ENCODE peak calls at places on chromosomes 16 and 17, in five cellular contexts. P is NCI-H446, L is left cardiac atrium, E is NCI-H1930, Z is HT1080. D is an unnamed sample.
A peak's percentile ranks its signal among the peaks of the same experiment; 100 is the strongest.

GRCh38 chr16:48420437-48420836 is 35.2 kb upstream of the SIAH1 start:
- DNase-seq in P (no peak), L (no peak), E (no peak), Z (no peak), D (no peak)

GRCh38 chr16:539901-540530 is 12.5 kb downstream of the CAPN15 start:
- DNase-seq in P (no peak), L (no peak), E (no peak), Z (peak; percentile 34), D (peak; percentile 61)

GRCh38 chr17:39629894-39630293 is 3.1 kb downstream of the PPP1R1B start:
- DNase-seq in P (no peak), L (no peak), E (no peak), Z (no peak), D (no peak)

GRCh38 chr16:61313931-61314330 is 722.3 kb downstream of the CDH8 start:
- DNase-seq in P (no peak), L (no peak), E (no peak), Z (peak; percentile 62), D (no peak)

GRCh38 chr16:66979011-66979717 is 9.2 kb upstream of the CES4A start:
- DNase-seq in P (no peak), L (peak; percentile 73), E (no peak), Z (peak; percentile 35), D (peak; percentile 25)

GRCh38 chr17:39144414-39144813 is 7.0 kb downstream of the PLXDC1 start:
- DNase-seq in P (peak; percentile 96), L (peak; percentile 90), E (no peak), Z (peak; percentile 90), D (peak; percentile 62)

GRCh38 chr17:61644800-61645774 is 54.1 kb upstream of the NACA2 start:
- DNase-seq in P (no peak), L (no peak), E (no peak), Z (no peak), D (no peak)

GRCh38 chr16:67750466-67750865 is 31.4 kb upstream of the GFOD2 start:
- DNase-seq in P (no peak), L (no peak), E (no peak), Z (no peak), D (no peak)

GRCh38 chr17:45235071-45236001 is 13.7 kb downstream of the FMNL1 start:
- DNase-seq in P (peak; percentile 63), L (peak; percentile 86), E (no peak), Z (peak; percentile 74), D (peak; percentile 84)

GRCh38 chr17:49226771-49227435 is 3.7 kb downstream of the PHOSPHO1 start:
- DNase-seq in P (no peak), L (no peak), E (no peak), Z (no peak), D (no peak)

GRCh38 chr17:45848868-45849535 is 4.3 kb downstream of the SPPL2C start:
- DNase-seq in P (peak; percentile 63), L (no peak), E (no peak), Z (no peak), D (no peak)

GRCh38 chr16:80569440-80570105 is 28.8 kb downstream of the DYNLRB2 start:
- DNase-seq in P (no peak), L (no peak), E (no peak), Z (peak; percentile 93), D (peak; percentile 50)

GRCh38 chr17:61330174-61331150 is 69.2 kb upstream of the TBX2 start:
- DNase-seq in P (no peak), L (no peak), E (no peak), Z (no peak), D (no peak)

GRCh38 chr17:13413001-13413400 is 188.7 kb downstream of the HS3ST3A1 start:
- DNase-seq in P (no peak), L (no peak), E (no peak), Z (no peak), D (peak; percentile 42)

GRCh38 chr17:62703269-62703775 is 75.9 kb downstream of the MRC2 start:
- DNase-seq in P (no peak), L (no peak), E (no peak), Z (peak; percentile 75), D (peak; percentile 79)

GRCh38 chr16:85178006-85178591 is 65.8 kb upstream of the CIBAR2 start:
- DNase-seq in P (no peak), L (no peak), E (no peak), Z (no peak), D (no peak)

GRCh38 chr17:81453712-81454111 is 58.5 kb downstream of the BAHCC1 start:
- DNase-seq in P (no peak), L (no peak), E (no peak), Z (no peak), D (no peak)

GRCh38 chr17:47684535-47685193 is 9.3 kb upstream of the TBKBP1 start:
- DNase-seq in P (no peak), L (no peak), E (no peak), Z (no peak), D (no peak)

GRCh38 chr17:34081269-34081668 is 173.8 kb upstream of the CCL2 start:
- DNase-seq in P (peak; percentile 0), L (no peak), E (no peak), Z (peak; percentile 17), D (no peak)

GRCh38 chr17:47720754-47721533 is 12.1 kb upstream of the TBX21 start:
- DNase-seq in P (peak; percentile 9), L (no peak), E (no peak), Z (peak; percentile 42), D (no peak)

GRCh38 chr16:74064120-74064735 is 232.4 kb upstream of the PSMD7 start:
- DNase-seq in P (no peak), L (no peak), E (no peak), Z (no peak), D (no peak)

GRCh38 chr17:79803997-79804855 is 7.3 kb upstream of the CBX8 start:
- DNase-seq in P (no peak), L (no peak), E (no peak), Z (no peak), D (no peak)

GRCh38 chr16:90046971-90047713 is 27.9 kb upstream of the DBNDD1 start:
- DNase-seq in P (no peak), L (peak; percentile 80), E (no peak), Z (no peak), D (peak; percentile 89)

GRCh38 chr17:56142781-56143180 is 10.5 kb upstream of the ANKFN1 start:
- DNase-seq in P (no peak), L (no peak), E (no peak), Z (no peak), D (no peak)

GRCh38 chr16:46757339-46758050 is 9.4 kb upstream of the MYLK3 start:
- DNase-seq in P (no peak), L (peak; percentile 81), E (no peak), Z (peak; percentile 12), D (no peak)

GRCh38 chr16:67718668-67719047 is 458 bp downstream of the GFOD2 start:
- DNase-seq in P (no peak), L (no peak), E (no peak), Z (peak; percentile 18), D (no peak)

GRCh38 chr17:44971776-44972483 is 3.8 kb upstream of the C1QL1 start:
- DNase-seq in P (no peak), L (no peak), E (no peak), Z (peak; percentile 73), D (peak; percentile 61)

GRCh38 chr17:27499451-27500265 is 43.4 kb downstream of the KSR1 start:
- DNase-seq in P (no peak), L (no peak), E (no peak), Z (no peak), D (no peak)

GRCh38 chr16:66681676-66682075 is 14.9 kb downstream of the CMTM4 start:
- DNase-seq in P (no peak), L (no peak), E (no peak), Z (no peak), D (no peak)

GRCh38 chr17:57431415-57431814 is 175.1 kb downstream of the MSI2 start:
- DNase-seq in P (no peak), L (no peak), E (no peak), Z (no peak), D (no peak)

GRCh38 chr16:68719993-68720489 is 17.1 kb upstream of the CDH1 start:
- DNase-seq in P (no peak), L (no peak), E (no peak), Z (no peak), D (no peak)

GRCh38 chr17:181213-182163 is at the start of gene DOC2B:
- DNase-seq in P (no peak), L (peak; percentile 75), E (no peak), Z (no peak), D (peak; percentile 21)

GRCh38 chr17:74126179-74126900 is 77.1 kb upstream of the RPL38 start:
- DNase-seq in P (no peak), L (no peak), E (no peak), Z (no peak), D (no peak)